ENCODE peak calls at places on chromosomes 3 and 15, in seven cellular contexts. I, G, F, H, L, Y and X are unnamed samples.

GRCh38 chr3:194418671-194419070 is 19.6 kb upstream of the GP5 start:
- DNase-seq in I (no peak), G (no peak), H (no peak), F (no peak), L (no peak), Y (no peak), X (no peak)

GRCh38 chr3:12663311-12663935 is 494 bp downstream of the RAF1 start:
- DNase-seq in I (peak), H (peak), Y (no peak), L (peak), F (peak), G (peak), X (no peak)

GRCh38 chr3:172102123-172102882 is 62.9 kb downstream of the FNDC3B start:
- DNase-seq in I (peak), L (peak), F (peak), H (peak), G (no peak), Y (no peak), X (no peak)

GRCh38 chr3:52845691-52846426 is 11.0 kb upstream of the MUSTN1 start:
- DNase-seq in H (peak), G (no peak), L (no peak), F (peak), I (no peak), Y (no peak), X (no peak)

GRCh38 chr15:52515343-52515742 is 13.3 kb downstream of the MYO5A start:
- DNase-seq in F (no peak), H (no peak), L (no peak), I (no peak), Y (no peak), G (no peak), X (no peak)

GRCh38 chr15:91535856-91536500 is 317.5 kb upstream of the SLCO3A1 start:
- DNase-seq in G (no peak), H (no peak), Y (peak), F (no peak), I (no peak), L (no peak), X (no peak)

GRCh38 chr15:39542385-39543065 is 38.4 kb upstream of the THBS1 start:
- DNase-seq in I (no peak), H (no peak), Y (no peak), G (no peak), L (no peak), F (no peak), X (no peak)

GRCh38 chr15:33565099-33565498 is 254.3 kb downstream of the RYR3 start:
- DNase-seq in Y (peak), G (no peak), F (no peak), L (no peak), H (no peak), I (no peak), X (no peak)

GRCh38 chr3:112966633-112967032 is 8.3 kb downstream of the CD200R1 start:
- DNase-seq in Y (no peak), H (no peak), I (peak), L (no peak), F (no peak), G (no peak), X (no peak)

GRCh38 chr15:92638291-92638708 is 17.3 kb downstream of the FAM174B start:
- DNase-seq in F (no peak), G (no peak), I (no peak), Y (no peak), H (no peak), L (peak), X (no peak)

GRCh38 chr3:154758109-154758868 is 321.8 kb upstream of the MME start:
- DNase-seq in Y (peak), L (no peak), F (no peak), G (no peak), H (no peak), I (peak), X (no peak)

GRCh38 chr3:119294889-119295769 is 946 bp downstream of the ARHGAP31 start:
- DNase-seq in L (peak), H (peak), F (peak), G (peak), I (peak), Y (no peak), X (peak)

GRCh38 chr3:186534113-186534669 is 10.0 kb downstream of the CRYGS start:
- DNase-seq in H (peak), G (no peak), F (peak), I (peak), Y (no peak), L (peak), X (peak)

GRCh38 chr3:100210777-100211145 is 50.0 kb upstream of the TBC1D23 start:
- DNase-seq in I (no peak), G (no peak), H (no peak), F (no peak), Y (peak), L (peak), X (peak)

GRCh38 chr3:77348244-77348855 is 308.5 kb downstream of the ROBO2 start:
- DNase-seq in Y (peak), I (peak), F (no peak), G (peak), L (peak), H (no peak), X (no peak)

GRCh38 chr15:80662756-80663553 is 32.2 kb upstream of the ABHD17C start:
- DNase-seq in I (no peak), G (no peak), H (no peak), L (no peak), Y (no peak), F (no peak), X (no peak)

GRCh38 chr15:80665151-80665550 is 30.0 kb upstream of the ABHD17C start:
- DNase-seq in L (no peak), Y (no peak), H (no peak), F (no peak), I (no peak), G (no peak), X (no peak)

GRCh38 chr15:80659375-80659774 is 35.7 kb upstream of the ABHD17C start:
- DNase-seq in F (no peak), G (no peak), Y (no peak), H (no peak), I (no peak), L (no peak), X (no peak)

GRCh38 chr15:80662129-80662528 is 33.0 kb upstream of the ABHD17C start:
- DNase-seq in L (no peak), F (no peak), H (no peak), G (no peak), Y (no peak), I (peak), X (no peak)

DNA sequence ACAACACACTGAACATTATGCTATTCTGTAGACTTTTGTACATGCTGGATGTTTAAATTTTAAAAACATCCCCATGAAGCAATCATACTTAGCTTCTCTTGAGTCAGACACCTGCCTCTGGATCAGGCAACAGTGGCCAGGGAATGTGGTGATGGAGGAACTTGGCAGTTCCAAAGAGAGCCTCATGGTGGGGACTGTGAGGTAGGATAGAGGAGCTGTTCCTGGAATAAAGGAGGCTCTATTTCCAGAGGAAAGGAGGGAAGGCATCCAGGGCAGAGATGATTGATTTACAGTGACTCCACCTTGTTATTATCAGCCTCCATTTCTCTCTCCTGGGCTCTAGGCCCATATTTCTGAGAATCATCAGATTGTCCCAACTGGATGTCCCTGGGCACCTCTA is 35.0 kb upstream of the ABHD17C start:
- DNase-seq in Y (peak), L (peak), H (no peak), F (no peak), G (peak), I (no peak), X (no peak)
- TF ChIP-seq CTCF in Y (peak), L (peak), H (no peak), F (no peak), G (peak), I (no peak), X (no peak)

DNA sequence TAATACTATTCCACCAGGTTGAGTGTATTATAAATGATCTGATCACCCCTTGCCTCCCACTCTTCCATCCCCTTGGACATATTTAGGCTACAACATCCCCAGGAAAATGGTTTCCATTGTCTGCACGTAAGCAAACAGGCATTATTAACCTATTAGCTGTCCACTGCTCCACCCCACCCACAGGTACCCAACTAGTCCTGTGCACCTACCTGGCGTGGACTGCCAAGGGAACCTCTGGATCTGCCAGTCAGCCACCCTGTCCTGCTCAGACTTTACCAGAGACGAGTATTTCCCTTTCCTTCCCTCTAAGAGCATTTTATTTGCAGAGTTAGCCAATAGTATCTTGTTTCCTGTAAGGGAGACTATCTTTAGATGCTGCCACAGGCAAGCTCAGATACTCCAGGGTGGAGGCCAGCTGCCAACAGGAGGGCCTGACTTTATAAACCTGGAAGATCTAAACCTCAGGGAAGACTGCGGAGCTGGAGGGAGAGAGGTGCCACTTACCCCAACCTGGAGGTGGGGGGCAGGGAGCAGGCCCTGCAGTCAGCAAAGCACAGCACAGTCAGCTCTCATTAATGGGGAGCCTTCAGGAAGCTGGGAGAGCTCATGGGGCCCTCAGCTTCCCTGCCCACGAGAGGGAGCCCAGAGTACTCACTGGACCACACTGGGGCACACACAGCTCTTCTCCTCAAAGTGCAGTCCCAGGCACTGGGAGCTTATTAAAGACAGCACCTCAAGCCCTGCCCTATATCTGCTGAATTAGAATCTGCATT is at the start of gene CX3CR1:
- DNase-seq in F (no peak), H (no peak), Y (no peak), L (no peak), I (peak), G (no peak), X (no peak)
- TF ChIP-seq CTCF in F (no peak), H (no peak), Y (peak), L (no peak), I (no peak), G (no peak), X (no peak)

DNA sequence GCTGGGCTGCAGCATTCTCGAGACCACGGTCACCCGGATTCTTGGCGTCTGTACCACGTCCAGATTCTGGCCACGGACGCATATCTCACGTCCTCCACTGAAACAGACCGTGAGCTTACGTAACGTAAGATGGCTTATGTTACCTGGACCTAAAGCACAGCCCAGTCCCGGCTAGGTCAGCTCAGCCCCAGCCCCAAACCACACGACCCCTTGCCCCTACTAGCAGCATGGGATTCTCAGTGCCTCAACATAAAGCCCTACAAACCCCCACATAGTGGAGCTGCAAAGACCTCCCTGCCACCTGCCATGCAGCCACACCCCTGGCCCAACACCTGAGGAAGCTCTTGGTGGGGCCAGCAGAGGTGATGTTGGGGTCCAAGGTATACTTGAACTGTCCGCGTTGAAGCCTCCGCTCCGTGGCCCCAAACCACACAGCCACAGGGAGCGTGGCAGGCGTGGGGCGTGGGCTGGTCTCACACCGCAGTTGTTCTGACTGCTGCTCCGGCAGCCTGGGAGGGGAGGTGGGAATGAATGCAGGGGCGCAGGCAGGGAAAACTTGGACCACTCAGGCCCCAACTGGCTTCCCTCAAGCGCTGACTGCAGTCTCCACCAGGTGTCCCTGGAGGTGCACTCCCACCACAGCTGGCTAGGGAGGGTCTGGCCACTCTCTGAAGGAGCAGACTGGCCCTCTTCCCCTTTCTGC is 14.5 kb downstream of the PLXNB1 start:
- DNase-seq in I (no peak), Y (no peak), G (no peak), H (no peak), L (no peak), F (no peak), X (no peak)
- TF ChIP-seq CTCF in I (peak), Y (peak), G (no peak), H (no peak), L (no peak), F (no peak), X (no peak)

DNA sequence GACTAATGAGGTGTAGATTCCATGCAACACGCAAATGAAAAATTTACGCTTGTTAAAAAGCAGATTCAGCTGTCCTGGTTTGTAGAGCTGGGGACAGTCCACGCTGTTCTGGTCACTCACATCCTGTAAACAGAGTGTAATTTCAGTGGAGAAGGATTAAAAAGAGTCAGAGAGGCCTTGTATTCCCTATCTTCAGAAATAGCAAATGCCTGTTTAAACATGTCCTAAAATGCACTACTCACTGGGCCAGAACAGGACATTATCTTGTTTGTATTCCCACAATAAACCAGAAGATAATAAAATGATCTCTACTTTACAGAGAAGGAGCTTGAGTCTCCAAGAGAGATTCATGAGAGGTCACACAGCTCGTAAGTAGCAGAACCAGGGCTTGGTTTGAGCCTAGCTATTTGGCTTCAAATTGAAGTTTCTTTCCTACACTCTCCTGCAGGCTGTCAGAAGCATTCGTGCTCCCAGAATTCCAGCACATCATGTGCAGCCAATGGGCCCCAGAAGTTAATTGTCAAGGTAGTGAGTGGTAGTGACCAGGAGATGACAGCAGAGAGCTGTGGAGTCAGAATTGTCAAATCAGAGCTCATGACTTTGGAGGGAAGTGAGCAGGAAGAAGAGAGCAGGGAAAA is 242.5 kb downstream of the ATP8B4 start:
- DNase-seq in G (peak), L (peak), Y (no peak), F (no peak), H (no peak), I (no peak), X (no peak)
- TF ChIP-seq CTCF in G (no peak), L (peak), Y (no peak), F (no peak), H (no peak), I (peak), X (peak)

GRCh38 chr15:59160880-59161593 is 45.6 kb upstream of the LDHAL6B start:
- DNase-seq in G (peak), Y (no peak), F (peak), I (peak), L (no peak), H (no peak), X (no peak)
- TF ChIP-seq CTCF in G (peak), Y (peak), F (peak), I (peak), L (no peak), H (peak), X (peak)

DNA sequence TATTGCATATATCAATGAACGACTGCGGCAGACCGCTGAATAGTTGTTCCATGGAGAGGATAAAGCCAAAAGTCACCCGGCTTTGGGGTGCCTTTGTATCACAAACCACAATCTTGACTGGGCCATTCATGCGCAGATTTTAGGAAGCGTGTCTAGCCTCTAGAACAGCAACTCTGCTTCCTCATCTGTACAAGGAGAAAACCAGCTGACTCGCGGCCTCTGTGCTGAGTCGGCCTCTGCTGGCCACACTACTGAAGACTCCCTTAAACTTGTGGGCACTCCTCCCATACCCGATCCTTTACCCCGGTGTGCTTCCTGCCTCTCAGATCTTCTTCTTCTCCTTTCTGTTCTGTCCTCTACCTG is 872 bp downstream of the DLEC1 start:
- DNase-seq in G (no peak), L (peak), I (peak), H (peak), Y (peak), F (peak), X (no peak)
- TF ChIP-seq CTCF in G (no peak), L (peak), I (peak), H (peak), Y (peak), F (no peak), X (peak)